ENCODE peak calls at places on chromosomes 2 and 18, in four cellular contexts. One of them, this sample, is unnamed.

GRCh38 chr2:63053889-63054725 is 3.5 kb downstream of the OTX1 start:
- DNase-seq in coronary artery: no peak
- DNase-seq in lower lobe of right lung: no peak
- DNase-seq in left lung: no peak
- DNase-seq in this sample: no peak

GRCh38 chr2:112728384-112729175 is 7.8 kb downstream of the NT5DC4 start:
- DNase-seq in coronary artery: peak
- DNase-seq in lower lobe of right lung: no peak
- DNase-seq in left lung: peak
- DNase-seq in this sample: no peak

GRCh38 chr2:101427743-101428142 is 40.4 kb upstream of the CREG2 start:
- DNase-seq in coronary artery: peak
- DNase-seq in lower lobe of right lung: no peak
- DNase-seq in left lung: no peak
- DNase-seq in this sample: no peak

GRCh38 chr2:29753676-29754444 is 167.5 kb downstream of the ALK start:
- DNase-seq in coronary artery: no peak
- DNase-seq in lower lobe of right lung: no peak
- DNase-seq in left lung: no peak
- DNase-seq in this sample: no peak

GRCh38 chr2:214578395-214578794 is 167.5 kb downstream of the VWC2L start:
- DNase-seq in coronary artery: no peak
- DNase-seq in lower lobe of right lung: no peak
- DNase-seq in left lung: no peak
- DNase-seq in this sample: no peak

GRCh38 chr2:238685713-238686112 is 162.2 kb upstream of the TWIST2 start:
- DNase-seq in coronary artery: no peak
- DNase-seq in lower lobe of right lung: no peak
- DNase-seq in left lung: no peak
- DNase-seq in this sample: no peak

GRCh38 chr2:128446866-128447537 is 128.3 kb upstream of the HS6ST1 start:
- DNase-seq in coronary artery: peak
- DNase-seq in lower lobe of right lung: no peak
- DNase-seq in left lung: peak
- DNase-seq in this sample: no peak

GRCh38 chr2:224158831-224159230 is 119.7 kb upstream of the SERPINE2 start:
- DNase-seq in coronary artery: no peak
- DNase-seq in lower lobe of right lung: no peak
- DNase-seq in left lung: no peak
- DNase-seq in this sample: no peak

GRCh38 chr2:56008661-56009411 is 85.3 kb upstream of the EFEMP1 start:
- DNase-seq in coronary artery: no peak
- DNase-seq in lower lobe of right lung: no peak
- DNase-seq in left lung: no peak
- DNase-seq in this sample: no peak

GRCh38 chr18:41268271-41268670 is 686.8 kb upstream of the PIK3C3 start:
- DNase-seq in coronary artery: no peak
- DNase-seq in lower lobe of right lung: no peak
- DNase-seq in left lung: no peak
- DNase-seq in this sample: no peak

GRCh38 chr2:88199912-88200682 is 30.0 kb downstream of the THNSL2 start:
- DNase-seq in coronary artery: no peak
- DNase-seq in lower lobe of right lung: peak
- DNase-seq in left lung: peak
- DNase-seq in this sample: no peak

GRCh38 chr2:137345994-137346393 is 580.6 kb downstream of the THSD7B start:
- DNase-seq in coronary artery: no peak
- DNase-seq in lower lobe of right lung: no peak
- DNase-seq in left lung: no peak
- DNase-seq in this sample: no peak

GRCh38 chr18:68172842-68173549 is 541.9 kb downstream of the TMX3 start:
- DNase-seq in coronary artery: no peak
- DNase-seq in lower lobe of right lung: no peak
- DNase-seq in left lung: no peak
- DNase-seq in this sample: no peak

GRCh38 chr2:181682795-181683517 is 2.6 kb upstream of the NEUROD1 start:
- DNase-seq in coronary artery: no peak
- DNase-seq in lower lobe of right lung: no peak
- DNase-seq in left lung: no peak
- DNase-seq in this sample: no peak

GRCh38 chr2:120798569-120799215 is 63.0 kb downstream of the GLI2 start:
- DNase-seq in coronary artery: no peak
- DNase-seq in lower lobe of right lung: no peak
- DNase-seq in left lung: no peak
- DNase-seq in this sample: no peak

GRCh38 chr2:99881901-99882591 is 260.3 kb downstream of the AFF3 start:
- DNase-seq in coronary artery: no peak
- DNase-seq in lower lobe of right lung: no peak
- DNase-seq in left lung: peak
- DNase-seq in this sample: no peak

GRCh38 chr2:190718652-190719526 is 70.0 kb downstream of the NAB1 start:
- DNase-seq in coronary artery: no peak
- DNase-seq in lower lobe of right lung: no peak
- DNase-seq in left lung: no peak
- DNase-seq in this sample: no peak

GRCh38 chr18:28003451-28003850 is 173.5 kb downstream of the CDH2 start:
- DNase-seq in coronary artery: no peak
- DNase-seq in lower lobe of right lung: no peak
- DNase-seq in left lung: no peak
- DNase-seq in this sample: no peak

GRCh38 chr2:112959109-112959591 is 18.7 kb upstream of the IL36G start:
- DNase-seq in coronary artery: no peak
- DNase-seq in lower lobe of right lung: no peak
- DNase-seq in left lung: no peak
- DNase-seq in this sample: no peak

GRCh38 chr2:120262761-120263428 is 10.2 kb downstream of the RALB start:
- DNase-seq in coronary artery: no peak
- DNase-seq in lower lobe of right lung: no peak
- DNase-seq in left lung: no peak
- DNase-seq in this sample: no peak

GRCh38 chr18:69490813-69491212 is 90.1 kb downstream of the DOK6 start:
- DNase-seq in coronary artery: no peak
- DNase-seq in lower lobe of right lung: no peak
- DNase-seq in left lung: peak
- DNase-seq in this sample: no peak

GRCh38 chr18:23451011-23451410 is 2.1 kb upstream of the RIOK3 start:
- DNase-seq in coronary artery: no peak
- DNase-seq in lower lobe of right lung: no peak
- DNase-seq in left lung: no peak
- DNase-seq in this sample: no peak

GRCh38 chr18:52310651-52311050 is 29.3 kb upstream of the DCC start:
- DNase-seq in coronary artery: no peak
- DNase-seq in lower lobe of right lung: no peak
- DNase-seq in left lung: no peak
- DNase-seq in this sample: no peak

GRCh38 chr2:241809383-241810303 is 650 bp downstream of the NEU4 start:
- DNase-seq in coronary artery: peak
- DNase-seq in lower lobe of right lung: no peak
- DNase-seq in left lung: no peak
- DNase-seq in this sample: no peak

GRCh38 chr2:232434091-232434490 is 21.9 kb upstream of the ALPI start:
- DNase-seq in coronary artery: no peak
- DNase-seq in lower lobe of right lung: peak
- DNase-seq in left lung: peak
- DNase-seq in this sample: no peak

GRCh38 chr2:240249423-240250149 is 109.1 kb upstream of the OTOS start:
- DNase-seq in coronary artery: peak
- DNase-seq in lower lobe of right lung: peak
- DNase-seq in left lung: peak
- DNase-seq in this sample: peak

GRCh38 chr2:68861330-68861729 is 9.9 kb downstream of the BMP10 start:
- DNase-seq in coronary artery: no peak
- DNase-seq in lower lobe of right lung: no peak
- DNase-seq in left lung: no peak
- DNase-seq in this sample: no peak

GRCh38 chr2:162967137-162967536 is 128.6 kb upstream of the KCNH7 start:
- DNase-seq in coronary artery: no peak
- DNase-seq in lower lobe of right lung: no peak
- DNase-seq in left lung: no peak
- DNase-seq in this sample: no peak

GRCh38 chr2:60735496-60736250 is 20.4 kb upstream of the PAPOLG start:
- DNase-seq in coronary artery: no peak
- DNase-seq in lower lobe of right lung: no peak
- DNase-seq in left lung: peak
- DNase-seq in this sample: peak

GRCh38 chr2:163155279-163155883 is 316.8 kb upstream of the KCNH7 start:
- DNase-seq in coronary artery: no peak
- DNase-seq in lower lobe of right lung: no peak
- DNase-seq in left lung: no peak
- DNase-seq in this sample: no peak

GRCh38 chr2:168295051-168295450 is 47.7 kb upstream of the STK39 start:
- DNase-seq in coronary artery: no peak
- DNase-seq in lower lobe of right lung: no peak
- DNase-seq in left lung: no peak
- DNase-seq in this sample: no peak

GRCh38 chr2:130813722-130814121 is 23.0 kb upstream of the ARHGEF4 start:
- DNase-seq in coronary artery: no peak
- DNase-seq in lower lobe of right lung: no peak
- DNase-seq in left lung: no peak
- DNase-seq in this sample: no peak

GRCh38 chr2:203623616-203624015 is 82.8 kb upstream of the CD28 start:
- DNase-seq in coronary artery: no peak
- DNase-seq in lower lobe of right lung: no peak
- DNase-seq in left lung: no peak
- DNase-seq in this sample: no peak

GRCh38 chr2:64516651-64517510 is 7.2 kb upstream of the AFTPH start:
- DNase-seq in coronary artery: no peak
- DNase-seq in lower lobe of right lung: no peak
- DNase-seq in left lung: no peak
- DNase-seq in this sample: no peak

GRCh38 chr2:3101704-3102055 is 275.9 kb downstream of the EIPR1 start:
- DNase-seq in coronary artery: no peak
- DNase-seq in lower lobe of right lung: no peak
- DNase-seq in left lung: no peak
- DNase-seq in this sample: no peak

GRCh38 chr2:44663471-44664073 is 277.9 kb upstream of the SIX3 start:
- DNase-seq in coronary artery: no peak
- DNase-seq in lower lobe of right lung: no peak
- DNase-seq in left lung: no peak
- DNase-seq in this sample: no peak

GRCh38 chr2:129911363-129912065 is 68.0 kb upstream of the RAB6C start:
- DNase-seq in coronary artery: peak
- DNase-seq in lower lobe of right lung: no peak
- DNase-seq in left lung: no peak
- DNase-seq in this sample: no peak

GRCh38 chr2:159982270-159982669 is 80.1 kb downstream of the PLA2R1 start:
- DNase-seq in coronary artery: no peak
- DNase-seq in lower lobe of right lung: no peak
- DNase-seq in left lung: no peak
- DNase-seq in this sample: no peak

GRCh38 chr18:58863539-58864145 is 1.0 kb upstream of the ZNF532 start:
- DNase-seq in coronary artery: no peak
- DNase-seq in lower lobe of right lung: peak
- DNase-seq in left lung: peak
- DNase-seq in this sample: peak
- H3K4me3 ChIP-seq in coronary artery: peak
- H3K4me3 ChIP-seq in lower lobe of right lung: peak
- H3K4me3 ChIP-seq in left lung: peak
- H3K4me3 ChIP-seq in this sample: no peak

GRCh38 chr2:73899801-73900336 is 7.1 kb downstream of the ACTG2 start:
- DNase-seq in coronary artery: no peak
- DNase-seq in lower lobe of right lung: no peak
- DNase-seq in left lung: no peak
- DNase-seq in this sample: no peak
- TF ChIP-seq CTCF in coronary artery: no peak
- TF ChIP-seq CTCF in lower lobe of right lung: no peak
- TF ChIP-seq CTCF in left lung: no peak
- TF ChIP-seq CTCF in this sample: no peak

GRCh38 chr2:223049356-223049755 is 2.6 kb upstream of the KCNE4 start:
- DNase-seq in coronary artery: no peak
- DNase-seq in lower lobe of right lung: no peak
- DNase-seq in left lung: no peak
- DNase-seq in this sample: no peak

GRCh38 chr2:223047260-223047761 is 4.7 kb upstream of the KCNE4 start:
- DNase-seq in coronary artery: no peak
- DNase-seq in lower lobe of right lung: no peak
- DNase-seq in left lung: no peak
- DNase-seq in this sample: no peak

GRCh38 chr2:223046470-223047053 is 5.4 kb upstream of the KCNE4 start:
- DNase-seq in coronary artery: no peak
- DNase-seq in lower lobe of right lung: no peak
- DNase-seq in left lung: no peak
- DNase-seq in this sample: no peak

GRCh38 chr2:223050188-223050587 is 1.8 kb upstream of the KCNE4 start:
- DNase-seq in coronary artery: no peak
- DNase-seq in lower lobe of right lung: no peak
- DNase-seq in left lung: no peak
- DNase-seq in this sample: no peak

GRCh38 chr2:223048519-223048918 is 3.5 kb upstream of the KCNE4 start:
- DNase-seq in coronary artery: no peak
- DNase-seq in lower lobe of right lung: no peak
- DNase-seq in left lung: no peak
- DNase-seq in this sample: no peak
- H3K27ac ChIP-seq in coronary artery: peak
- H3K27ac ChIP-seq in lower lobe of right lung: no peak
- H3K27ac ChIP-seq in left lung: no peak
- H3K27ac ChIP-seq in this sample: no peak

DNA sequence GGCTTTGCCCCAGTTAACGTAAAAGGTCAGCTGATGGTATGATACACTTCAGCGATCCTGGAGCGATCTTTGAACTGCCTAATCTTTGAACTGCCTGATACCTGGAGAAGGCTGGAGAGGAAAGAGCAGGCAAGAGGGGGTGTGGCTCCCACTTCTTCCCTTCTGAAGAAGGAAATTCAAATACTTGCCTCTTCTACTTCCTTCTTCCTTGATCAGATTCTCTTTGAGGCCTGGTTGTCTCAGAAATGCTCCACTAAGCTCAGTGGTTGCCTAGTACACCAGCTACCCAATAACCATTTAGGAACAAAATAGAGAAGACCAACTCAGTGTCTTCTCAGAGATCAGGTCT is 638 bp downstream of the GALM start:
- DNase-seq in coronary artery: no peak
- DNase-seq in lower lobe of right lung: peak
- DNase-seq in left lung: no peak
- DNase-seq in this sample: no peak
- H3K4me3 ChIP-seq in coronary artery: peak
- H3K4me3 ChIP-seq in lower lobe of right lung: peak
- H3K4me3 ChIP-seq in left lung: peak
- H3K4me3 ChIP-seq in this sample: peak

GRCh38 chr2:43224131-43224570 is 2.3 kb downstream of the ZFP36L2 start:
- DNase-seq in coronary artery: no peak
- DNase-seq in lower lobe of right lung: peak
- DNase-seq in left lung: peak
- DNase-seq in this sample: peak
- TF ChIP-seq CTCF in coronary artery: no peak
- TF ChIP-seq CTCF in lower lobe of right lung: peak
- TF ChIP-seq CTCF in left lung: peak
- TF ChIP-seq CTCF in this sample: no peak

GRCh38 chr18:29594494-29594893 is 1417.6 kb upstream of the CDH2 start:
- DNase-seq in coronary artery: no peak
- DNase-seq in lower lobe of right lung: no peak
- DNase-seq in left lung: no peak
- DNase-seq in this sample: no peak

GRCh38 chr18:29586210-29586609 is 1409.3 kb upstream of the CDH2 start:
- DNase-seq in coronary artery: no peak
- DNase-seq in lower lobe of right lung: no peak
- DNase-seq in left lung: no peak
- DNase-seq in this sample: no peak

GRCh38 chr18:29588446-29589100 is 1411.6 kb upstream of the CDH2 start:
- DNase-seq in coronary artery: no peak
- DNase-seq in lower lobe of right lung: no peak
- DNase-seq in left lung: peak
- DNase-seq in this sample: no peak
- H3K27ac ChIP-seq in coronary artery: no peak
- H3K27ac ChIP-seq in lower lobe of right lung: no peak
- H3K27ac ChIP-seq in left lung: no peak
- H3K27ac ChIP-seq in this sample: no peak